ENCODE peak calls at places on chromosome 15, in four cellular contexts. C is GM12878, E is GM12891, B is K562. R is an unnamed sample.
A peak's percentile ranks its signal among the peaks of the same experiment; 100 is the strongest.

GRCh38 chr15:27545494-27546255 is 553.4 kb downstream of the OCA2 start:
- DNase-seq in C (no peak), E (no peak), B (peak; percentile 30), R (no peak)

GRCh38 chr15:51726302-51727073 is 11.0 kb downstream of the LYSMD2 start:
- DNase-seq in C (no peak), E (no peak), B (peak; percentile 84), R (no peak)

GRCh38 chr15:68791431-68792283 is 29.0 kb downstream of the ANP32A start:
- DNase-seq in C (peak; percentile 87), E (peak; percentile 40), B (no peak), R (peak; percentile 52)

GRCh38 chr15:36899696-36900095 is 200.7 kb downstream of the MEIS2 start:
- DNase-seq in C (no peak), E (no peak), B (no peak), R (no peak)

GRCh38 chr15:36589971-36590370 is 10.5 kb downstream of the CDIN1 start:
- DNase-seq in C (no peak), E (no peak), B (no peak), R (no peak)

GRCh38 chr15:28890711-28891495 is 5.1 kb downstream of the APBA2 start:
- DNase-seq in C (no peak), E (no peak), B (no peak), R (no peak)

GRCh38 chr15:32651229-32651837 is 9.8 kb downstream of the SCG5 start:
- DNase-seq in C (no peak), E (peak; percentile 58), B (peak; percentile 77), R (peak; percentile 60)

GRCh38 chr15:33026614-33027013 is 167.9 kb downstream of the FMN1 start:
- DNase-seq in C (no peak), E (no peak), B (no peak), R (no peak)

GRCh38 chr15:57149196-57149595 is 227.1 kb upstream of the CGNL1 start:
- DNase-seq in C (no peak), E (no peak), B (no peak), R (no peak)

GRCh38 chr15:71532994-71533393 is 277.4 kb upstream of the NR2E3 start:
- DNase-seq in C (no peak), E (no peak), B (peak; percentile 25), R (peak; percentile 6)

GRCh38 chr15:54594115-54594514 is 602.6 kb downstream of the RSL24D1 start:
- DNase-seq in C (no peak), E (no peak), B (no peak), R (no peak)

GRCh38 chr15:40307421-40308165 is at the start of gene PLCB2:
- DNase-seq in C (peak; percentile 16), E (no peak), B (peak; percentile 55), R (peak; percentile 84)

GRCh38 chr15:40382580-40383456 is at the start of gene KNSTRN:
- DNase-seq in C (peak; percentile 63), E (peak; percentile 87), B (peak; percentile 96), R (peak; percentile 94)

GRCh38 chr15:63050737-63051700 is 8.5 kb downstream of the TPM1 start:
- DNase-seq in C (no peak), E (no peak), B (peak; percentile 77), R (no peak)

GRCh38 chr15:49644364-49644794 is 23.5 kb downstream of the DTWD1 start:
- DNase-seq in C (no peak), E (no peak), B (peak; percentile 6), R (no peak)

GRCh38 chr15:89926158-89926557 is 13.4 kb upstream of the ARPIN start:
- DNase-seq in C (no peak), E (no peak), B (no peak), R (no peak)

GRCh38 chr15:80604583-80605506 is 90.3 kb upstream of the ABHD17C start:
- DNase-seq in C (no peak), E (no peak), B (no peak), R (no peak)

GRCh38 chr15:34239151-34239761 is 14.4 kb downstream of the EMC4 start:
- DNase-seq in C (no peak), E (no peak), B (no peak), R (no peak)

GRCh38 chr15:84822774-84823579 is 5.8 kb downstream of the ALPK3 start:
- DNase-seq in C (no peak), E (no peak), B (no peak), R (no peak)

GRCh38 chr15:62900071-62900812 is 142.3 kb upstream of the TPM1 start:
- DNase-seq in C (no peak), E (no peak), B (no peak), R (peak; percentile 52)

GRCh38 chr15:83733691-83734090 is 79.8 kb downstream of the ADAMTSL3 start:
- DNase-seq in C (no peak), E (no peak), B (no peak), R (no peak)

GRCh38 chr15:93070901-93071300 is 18.1 kb downstream of the RGMA start:
- DNase-seq in C (no peak), E (no peak), B (no peak), R (no peak)

GRCh38 chr15:93072440-93073394 is 16.3 kb downstream of the RGMA start:
- DNase-seq in C (no peak), E (no peak), B (peak; percentile 74), R (no peak)

GRCh38 chr15:93072011-93072410 is 17.0 kb downstream of the RGMA start:
- DNase-seq in C (no peak), E (no peak), B (no peak), R (no peak)

GRCh38 chr15:93070136-93070535 is 18.9 kb downstream of the RGMA start:
- DNase-seq in C (no peak), E (no peak), B (no peak), R (no peak)

GRCh38 chr15:93071469-93071891 is 17.5 kb downstream of the RGMA start:
- DNase-seq in C (no peak), E (no peak), B (no peak), R (no peak)
- TF ChIP-seq SPI1 in C (no peak), E (no peak), B (no peak), R (no peak)

GRCh38 chr15:100170673-100171210 is 171.0 kb downstream of the ADAMTS17 start:
- DNase-seq in C (no peak), E (no peak), B (no peak), R (no peak)
- TF ChIP-seq SPI1 in C (no peak), E (no peak), B (no peak), R (no peak)

GRCh38 chr15:101276501-101277037 is 716 bp downstream of the SELENOS start:
- DNase-seq in C (no peak), E (no peak), B (peak; percentile 49), R (peak; percentile 46)
- TF ChIP-seq SPI1 in C (no peak), E (no peak), B (no peak), R (no peak)

GRCh38 chr15:73249499-73249898 is 119.3 kb downstream of the HCN4 start:
- DNase-seq in C (no peak), E (no peak), B (no peak), R (no peak)

GRCh38 chr15:73258271-73259108 is 110.3 kb downstream of the HCN4 start:
- DNase-seq in C (peak; percentile 26), E (no peak), B (no peak), R (no peak)

DNA sequence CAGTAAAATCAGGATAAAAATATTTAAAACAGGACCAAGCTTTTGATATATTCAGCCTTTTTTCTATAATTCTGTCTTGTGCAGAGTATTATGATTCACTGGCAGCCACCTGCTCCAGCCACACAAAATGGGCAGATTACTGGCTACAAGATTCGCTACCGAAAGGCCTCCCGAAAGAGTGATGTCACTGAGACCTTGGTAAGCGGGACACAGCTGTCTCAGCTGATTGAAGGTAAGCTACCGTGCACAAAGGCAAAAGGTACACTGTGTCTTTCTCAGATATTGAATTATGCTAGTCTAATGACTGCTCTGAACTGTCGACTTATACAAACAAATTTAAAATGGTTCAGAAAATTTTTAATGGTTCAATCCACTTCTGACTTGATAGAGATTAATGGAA is 114.2 kb downstream of the HCN4 start:
- DNase-seq in C (no peak), E (no peak), B (no peak), R (no peak)
- TF ChIP-seq SPI1 in C (no peak), E (no peak), B (no peak), R (no peak)